ENCODE peak calls at places on chromosomes 11 and 22, in four cellular contexts. X, C, T and F are unnamed samples.

GRCh38 chr11:27524155-27524554 is 17.6 kb upstream of the LIN7C start:
- DNase-seq in T (peak), C (no peak), X (no peak), F (peak)

GRCh38 chr22:37193629-37194191 is 5.7 kb upstream of the C1QTNF6 start:
- DNase-seq in C (peak), T (no peak), X (no peak), F (no peak)

GRCh38 chr11:11608783-11609232 is 13.0 kb downstream of the GALNT18 start:
- DNase-seq in T (no peak), X (no peak), C (peak), F (no peak)

GRCh38 chr11:117833401-117833891 is 8.9 kb upstream of the FXYD2 start:
- DNase-seq in C (no peak), X (no peak), T (peak), F (no peak)

GRCh38 chr22:30701872-30702271 is 7.2 kb downstream of the OSBP2 start:
- DNase-seq in T (peak), X (no peak), C (no peak), F (no peak)

GRCh38 chr11:128208329-128209220 is 378.8 kb downstream of the ETS1 start:
- DNase-seq in T (peak), C (no peak), X (no peak), F (no peak)

GRCh38 chr11:68338041-68338800 is 25.8 kb downstream of the LRP5 start:
- DNase-seq in X (no peak), C (no peak), T (peak), F (no peak)

GRCh38 chr22:20602589-20603164 is 95.3 kb downstream of the MED15 start:
- DNase-seq in C (no peak), T (no peak), X (no peak), F (no peak)

GRCh38 chr11:64918056-64918455 is 1.0 kb upstream of the ATG2A start:
- DNase-seq in T (no peak), C (peak), X (no peak), F (peak)

GRCh38 chr11:62922653-62923371 is 1.6 kb upstream of the CHRM1 start:
- DNase-seq in C (no peak), T (peak), X (no peak), F (peak)

GRCh38 chr11:44944181-44944852 is 6.4 kb downstream of the TP53I11 start:
- DNase-seq in T (no peak), C (no peak), X (no peak), F (no peak)

GRCh38 chr11:29271616-29272015 is 745.2 kb downstream of the KCNA4 start:
- DNase-seq in T (no peak), C (no peak), X (no peak), F (no peak)

GRCh38 chr11:17266781-17267180 is 9.8 kb upstream of the NUCB2 start:
- DNase-seq in C (no peak), T (no peak), X (no peak), F (no peak)

GRCh38 chr22:19942886-19943664 is 1.5 kb upstream of the TXNRD2 start:
- DNase-seq in T (no peak), C (no peak), X (no peak), F (no peak)

GRCh38 chr11:3855808-3856491 is 486 bp downstream of the STIM1 start:
- DNase-seq in C (peak), T (peak), X (no peak), F (no peak)

GRCh38 chr11:65606876-65607613 is 7.0 kb downstream of the MAP3K11 start:
- DNase-seq in T (no peak), X (peak), C (peak), F (peak)

GRCh38 chr22:48407256-48407955 is 1420.3 kb downstream of the BRD1 start:
- DNase-seq in X (no peak), C (no peak), T (no peak), F (no peak)

GRCh38 chr11:64745219-64745522 is 1.2 kb upstream of the RASGRP2 start:
- DNase-seq in C (no peak), X (no peak), T (no peak), F (peak)

GRCh38 chr11:132131051-132131450 is 760.6 kb downstream of the NTM start:
- DNase-seq in T (no peak), X (no peak), C (no peak), F (no peak)

GRCh38 chr11:100682247-100682969 is 4.7 kb upstream of the ARHGAP42 start:
- DNase-seq in C (peak), T (no peak), X (no peak), F (peak)

GRCh38 chr11:90747057-90747456 is 524.2 kb upstream of the CHORDC1 start:
- DNase-seq in C (no peak), T (no peak), X (no peak), F (no peak)

GRCh38 chr11:65572356-65573043 is at the start of gene FAM89B:
- DNase-seq in X (peak), T (peak), C (peak), F (peak)

GRCh38 chr11:61682093-61682732 is 2.0 kb downstream of the DAGLA start:
- DNase-seq in T (peak), X (no peak), C (no peak), F (no peak)

GRCh38 chr11:4071828-4072421 is 22.7 kb upstream of the RRM1 start:
- DNase-seq in X (no peak), T (no peak), C (no peak), F (no peak)

GRCh38 chr11:65615950-65616574 is 486 bp downstream of the PCNX3 start:
- DNase-seq in C (no peak), X (no peak), T (peak), F (peak)

GRCh38 chr11:23767576-23767975 is 729.3 kb upstream of the LUZP2 start:
- DNase-seq in X (no peak), C (no peak), T (no peak), F (no peak)

GRCh38 chr22:19958083-19959042 is 16.7 kb upstream of the TXNRD2 start:
- DNase-seq in T (no peak), C (no peak), X (no peak), F (no peak)

GRCh38 chr11:112334381-112334780 is 73.7 kb upstream of the PLET1 start:
- DNase-seq in X (no peak), T (peak), C (no peak), F (no peak)